ENCODE peak calls at places on chromosomes 12 and 14, in six cellular contexts. Q is T-helper 9 cell, E is amniotic stem cell, G is HuH-7.5, D is NCI-H1092 treated with DMSO at 0.1 percent for 48 hours, C is fibroblast of pulmonary artery. N is an unnamed sample.

GRCh38 chr12:105100998-105101397 is 6.5 kb upstream of the WASHC4 start:
- DNase-seq in Q (no peak), E (no peak), G (no peak), D (peak), C (peak), N (peak)

GRCh38 chr12:122687091-122687490 is 16.1 kb downstream of the HCAR2 start:
- DNase-seq in Q (no peak), E (no peak), G (no peak), D (peak), C (peak), N (no peak)

GRCh38 chr14:41830679-41831078 is 224.0 kb downstream of the LRFN5 start:
- DNase-seq in Q (no peak), E (no peak), G (no peak), D (no peak), C (peak), N (no peak)

GRCh38 chr14:20707622-20708021 is 19.1 kb downstream of the ANG start:
- DNase-seq in Q (no peak), E (no peak), G (no peak), D (no peak), C (peak), N (no peak)

GRCh38 chr12:42609605-42610004 is 20.1 kb upstream of the PRICKLE1 start:
- DNase-seq in Q (no peak), E (no peak), G (no peak), D (no peak), C (no peak), N (no peak)

GRCh38 chr14:85418716-85419115 is 111.2 kb upstream of the FLRT2 start:
- DNase-seq in Q (no peak), E (no peak), G (no peak), D (no peak), C (peak), N (no peak)

GRCh38 chr12:87642245-87642644 is 387.0 kb downstream of the C12orf50 start:
- DNase-seq in Q (no peak), E (no peak), G (no peak), D (no peak), C (no peak), N (no peak)

GRCh38 chr12:124565656-124566180 is 1.7 kb downstream of the NCOR2 start:
- DNase-seq in Q (no peak), E (no peak), G (no peak), D (no peak), C (no peak), N (no peak)

GRCh38 chr14:91406451-91406850 is 11.2 kb downstream of the CCDC88C start:
- DNase-seq in Q (no peak), E (no peak), G (no peak), D (no peak), C (no peak), N (no peak)

GRCh38 chr12:93199831-93200236 is 177.9 kb upstream of the NUDT4 start:
- DNase-seq in Q (no peak), E (no peak), G (no peak), D (no peak), C (peak), N (no peak)

GRCh38 chr12:124399622-124400021 is 104.7 kb downstream of the RFLNA start:
- DNase-seq in Q (peak), E (no peak), G (peak), D (no peak), C (peak), N (no peak)

GRCh38 chr14:23577004-23577681 is 1.4 kb downstream of the JPH4 start:
- DNase-seq in Q (no peak), E (no peak), G (no peak), D (peak), C (no peak), N (no peak)

N was measured in RKO.